ENCODE peak calls at places on chromosomes 7 and 10, in five cellular contexts. One of them, this sample, is unnamed.

GRCh38 chr7:55498142-55498541 is 74.2 kb downstream of the VOPP1 start:
- DNase-seq in COR-L47: no peak
- DNase-seq in epithelial cell of esophagus: no peak
- DNase-seq in NCI-H774: no peak
- DNase-seq in stimulated activated CD4-positive, alpha-beta T cell treated with anti-CD3 and anti-CD28 coated beads, Interleukin-15, amount 100 ng/mL, for 1 hour: no peak
- DNase-seq in this sample: no peak

GRCh38 chr10:128704716-128705115 is 578.5 kb upstream of the MKI67 start:
- DNase-seq in COR-L47: no peak
- DNase-seq in stimulated activated CD4-positive, alpha-beta T cell treated with anti-CD3 and anti-CD28 coated beads, Interleukin-15, amount 100 ng/mL, for 1 hour: no peak
- DNase-seq in epithelial cell of esophagus: peak
- DNase-seq in NCI-H774: no peak
- DNase-seq in this sample: no peak

GRCh38 chr7:130432886-130433285 is 7.9 kb downstream of the CEP41 start:
- DNase-seq in epithelial cell of esophagus: peak
- DNase-seq in NCI-H774: no peak
- DNase-seq in stimulated activated CD4-positive, alpha-beta T cell treated with anti-CD3 and anti-CD28 coated beads, Interleukin-15, amount 100 ng/mL, for 1 hour: no peak
- DNase-seq in COR-L47: no peak
- DNase-seq in this sample: no peak

GRCh38 chr10:130477360-130477759 is 341.2 kb downstream of the GLRX3 start:
- DNase-seq in COR-L47: no peak
- DNase-seq in stimulated activated CD4-positive, alpha-beta T cell treated with anti-CD3 and anti-CD28 coated beads, Interleukin-15, amount 100 ng/mL, for 1 hour: no peak
- DNase-seq in epithelial cell of esophagus: no peak
- DNase-seq in NCI-H774: no peak
- DNase-seq in this sample: no peak

GRCh38 chr7:41702635-41703371 is at the start of gene INHBA:
- DNase-seq in stimulated activated CD4-positive, alpha-beta T cell treated with anti-CD3 and anti-CD28 coated beads, Interleukin-15, amount 100 ng/mL, for 1 hour: no peak
- DNase-seq in NCI-H774: no peak
- DNase-seq in epithelial cell of esophagus: peak
- DNase-seq in COR-L47: no peak
- DNase-seq in this sample: no peak

GRCh38 chr7:19116121-19117080 is 1.0 kb downstream of the TWIST1 start:
- DNase-seq in NCI-H774: peak
- DNase-seq in stimulated activated CD4-positive, alpha-beta T cell treated with anti-CD3 and anti-CD28 coated beads, Interleukin-15, amount 100 ng/mL, for 1 hour: no peak
- DNase-seq in epithelial cell of esophagus: peak
- DNase-seq in COR-L47: peak
- DNase-seq in this sample: no peak

GRCh38 chr7:36316319-36316718 is 73.3 kb upstream of the ANLN start:
- DNase-seq in COR-L47: no peak
- DNase-seq in NCI-H774: no peak
- DNase-seq in epithelial cell of esophagus: no peak
- DNase-seq in stimulated activated CD4-positive, alpha-beta T cell treated with anti-CD3 and anti-CD28 coated beads, Interleukin-15, amount 100 ng/mL, for 1 hour: no peak
- DNase-seq in this sample: no peak

GRCh38 chr7:155357573-155358041 is 59.9 kb downstream of the INSIG1 start:
- DNase-seq in stimulated activated CD4-positive, alpha-beta T cell treated with anti-CD3 and anti-CD28 coated beads, Interleukin-15, amount 100 ng/mL, for 1 hour: no peak
- DNase-seq in NCI-H774: no peak
- DNase-seq in COR-L47: no peak
- DNase-seq in epithelial cell of esophagus: no peak
- DNase-seq in this sample: no peak

GRCh38 chr7:32219416-32219815 is 149.2 kb upstream of the PDE1C start:
- DNase-seq in epithelial cell of esophagus: no peak
- DNase-seq in stimulated activated CD4-positive, alpha-beta T cell treated with anti-CD3 and anti-CD28 coated beads, Interleukin-15, amount 100 ng/mL, for 1 hour: no peak
- DNase-seq in COR-L47: no peak
- DNase-seq in NCI-H774: no peak
- DNase-seq in this sample: no peak

GRCh38 chr10:34507217-34507616 is 307.9 kb downstream of the PARD3 start:
- DNase-seq in stimulated activated CD4-positive, alpha-beta T cell treated with anti-CD3 and anti-CD28 coated beads, Interleukin-15, amount 100 ng/mL, for 1 hour: no peak
- DNase-seq in epithelial cell of esophagus: no peak
- DNase-seq in NCI-H774: peak
- DNase-seq in COR-L47: peak
- DNase-seq in this sample: no peak

GRCh38 chr10:36725581-36726520 is 399.5 kb upstream of the ANKRD30A start:
- DNase-seq in stimulated activated CD4-positive, alpha-beta T cell treated with anti-CD3 and anti-CD28 coated beads, Interleukin-15, amount 100 ng/mL, for 1 hour: no peak
- DNase-seq in NCI-H774: no peak
- DNase-seq in epithelial cell of esophagus: peak
- DNase-seq in COR-L47: peak
- DNase-seq in this sample: no peak

GRCh38 chr10:114042895-114043531 is 653 bp upstream of the ADRB1 start:
- DNase-seq in COR-L47: no peak
- DNase-seq in stimulated activated CD4-positive, alpha-beta T cell treated with anti-CD3 and anti-CD28 coated beads, Interleukin-15, amount 100 ng/mL, for 1 hour: no peak
- DNase-seq in epithelial cell of esophagus: peak
- DNase-seq in NCI-H774: no peak
- DNase-seq in this sample: no peak

GRCh38 chr7:125130173-125130572 is 200.5 kb upstream of the POT1 start:
- DNase-seq in stimulated activated CD4-positive, alpha-beta T cell treated with anti-CD3 and anti-CD28 coated beads, Interleukin-15, amount 100 ng/mL, for 1 hour: no peak
- DNase-seq in COR-L47: no peak
- DNase-seq in epithelial cell of esophagus: no peak
- DNase-seq in NCI-H774: no peak
- DNase-seq in this sample: no peak

GRCh38 chr10:115417585-115418265 is 324.6 kb downstream of the ATRNL1 start:
- DNase-seq in NCI-H774: no peak
- DNase-seq in COR-L47: peak
- DNase-seq in stimulated activated CD4-positive, alpha-beta T cell treated with anti-CD3 and anti-CD28 coated beads, Interleukin-15, amount 100 ng/mL, for 1 hour: no peak
- DNase-seq in epithelial cell of esophagus: peak
- DNase-seq in this sample: no peak

GRCh38 chr10:3625959-3626751 is 158.9 kb downstream of the KLF6 start:
- DNase-seq in NCI-H774: no peak
- DNase-seq in COR-L47: no peak
- DNase-seq in epithelial cell of esophagus: peak
- DNase-seq in stimulated activated CD4-positive, alpha-beta T cell treated with anti-CD3 and anti-CD28 coated beads, Interleukin-15, amount 100 ng/mL, for 1 hour: no peak
- DNase-seq in this sample: no peak

GRCh38 chr7:34062826-34063225 is 157.5 kb downstream of the BMPER start:
- DNase-seq in stimulated activated CD4-positive, alpha-beta T cell treated with anti-CD3 and anti-CD28 coated beads, Interleukin-15, amount 100 ng/mL, for 1 hour: no peak
- DNase-seq in NCI-H774: no peak
- DNase-seq in COR-L47: no peak
- DNase-seq in epithelial cell of esophagus: peak
- DNase-seq in this sample: no peak

GRCh38 chr7:149706398-149706797 is 67.0 kb downstream of the ZNF467 start:
- DNase-seq in stimulated activated CD4-positive, alpha-beta T cell treated with anti-CD3 and anti-CD28 coated beads, Interleukin-15, amount 100 ng/mL, for 1 hour: no peak
- DNase-seq in NCI-H774: no peak
- DNase-seq in epithelial cell of esophagus: no peak
- DNase-seq in COR-L47: no peak
- DNase-seq in this sample: no peak

GRCh38 chr7:142607351-142607750 is 141.9 kb upstream of the PRSS1 start:
- DNase-seq in COR-L47: no peak
- DNase-seq in NCI-H774: no peak
- DNase-seq in epithelial cell of esophagus: peak
- DNase-seq in stimulated activated CD4-positive, alpha-beta T cell treated with anti-CD3 and anti-CD28 coated beads, Interleukin-15, amount 100 ng/mL, for 1 hour: no peak
- DNase-seq in this sample: no peak

GRCh38 chr10:30500534-30500933 is 66.5 kb downstream of the MAP3K8 start:
- DNase-seq in NCI-H774: no peak
- DNase-seq in COR-L47: no peak
- DNase-seq in stimulated activated CD4-positive, alpha-beta T cell treated with anti-CD3 and anti-CD28 coated beads, Interleukin-15, amount 100 ng/mL, for 1 hour: no peak
- DNase-seq in epithelial cell of esophagus: no peak
- DNase-seq in this sample: no peak

GRCh38 chr10:6140141-6140841 is 51.5 kb downstream of the RBM17 start:
- DNase-seq in NCI-H774: no peak
- DNase-seq in epithelial cell of esophagus: no peak
- DNase-seq in stimulated activated CD4-positive, alpha-beta T cell treated with anti-CD3 and anti-CD28 coated beads, Interleukin-15, amount 100 ng/mL, for 1 hour: no peak
- DNase-seq in COR-L47: no peak
- DNase-seq in this sample: no peak

GRCh38 chr10:78551184-78552005 is 517.4 kb upstream of the ZMIZ1 start:
- DNase-seq in NCI-H774: no peak
- DNase-seq in epithelial cell of esophagus: no peak
- DNase-seq in stimulated activated CD4-positive, alpha-beta T cell treated with anti-CD3 and anti-CD28 coated beads, Interleukin-15, amount 100 ng/mL, for 1 hour: no peak
- DNase-seq in COR-L47: no peak
- DNase-seq in this sample: no peak

GRCh38 chr7:111730476-111731300 is 168.4 kb upstream of the IMMP2L start:
- DNase-seq in epithelial cell of esophagus: peak
- DNase-seq in stimulated activated CD4-positive, alpha-beta T cell treated with anti-CD3 and anti-CD28 coated beads, Interleukin-15, amount 100 ng/mL, for 1 hour: no peak
- DNase-seq in NCI-H774: no peak
- DNase-seq in COR-L47: peak
- DNase-seq in this sample: no peak

GRCh38 chr10:102401735-102402511 is 6.4 kb downstream of the NFKB2 start:
- DNase-seq in NCI-H774: no peak
- DNase-seq in epithelial cell of esophagus: peak
- DNase-seq in COR-L47: no peak
- DNase-seq in stimulated activated CD4-positive, alpha-beta T cell treated with anti-CD3 and anti-CD28 coated beads, Interleukin-15, amount 100 ng/mL, for 1 hour: no peak
- DNase-seq in this sample: no peak

This sample was measured in esophagus squamous epithelium.